ENCODE peak calls at places on chromosomes 6 and 20, in five cellular contexts. J, N, M, V and P are unnamed samples.

GRCh38 chr20:59472059-59472458 is 132.3 kb upstream of the PHACTR3 start:
- DNase-seq in J (no peak), V (no peak), N (no peak), M (no peak), P (no peak)

GRCh38 chr6:43627008-43627825 is 1.8 kb downstream of the GTPBP2 start:
- DNase-seq in J (no peak), N (peak; percentile 85), V (no peak), M (peak; percentile 85), P (no peak)

GRCh38 chr6:8859501-8859900 is 424.2 kb upstream of the SLC35B3 start:
- DNase-seq in J (no peak), M (no peak), V (no peak), N (no peak), P (no peak)

GRCh38 chr6:22601941-22602340 is 32.6 kb downstream of the HDGFL1 start:
- DNase-seq in N (no peak), M (no peak), V (no peak), J (no peak), P (no peak)

GRCh38 chr6:18280084-18280483 is 15.8 kb upstream of the DEK start:
- DNase-seq in M (no peak), J (no peak), N (peak; percentile 54), V (no peak), P (no peak)

GRCh38 chr6:118080547-118080946 is 173.5 kb downstream of the SLC35F1 start:
- DNase-seq in J (no peak), N (no peak), M (no peak), V (peak; percentile 4), P (no peak)

GRCh38 chr20:53208110-53208908 is 236.2 kb downstream of the TSHZ2 start:
- DNase-seq in J (no peak), V (no peak), M (no peak), N (no peak), P (no peak)

GRCh38 chr6:108132863-108133262 is 33.0 kb upstream of the NR2E1 start:
- DNase-seq in M (no peak), V (no peak), N (no peak), J (no peak), P (no peak)

GRCh38 chr6:105884426-105884825 is 201.7 kb upstream of the PRDM1 start:
- DNase-seq in V (no peak), M (no peak), J (no peak), N (no peak), P (no peak)

GRCh38 chr20:52410746-52411317 is 219.3 kb upstream of the ZFP64 start:
- DNase-seq in M (no peak), J (no peak), V (no peak), N (no peak), P (no peak)

GRCh38 chr6:155274106-155274505 is 10.3 kb downstream of the CLDN20 start:
- DNase-seq in M (no peak), N (no peak), V (no peak), J (no peak), P (no peak)

GRCh38 chr20:62365814-62366369 is 1.2 kb downstream of the LAMA5 start:
- DNase-seq in V (no peak), J (no peak), N (peak; percentile 97), M (peak; percentile 51), P (no peak)

GRCh38 chr6:37667050-37667814 is 30.5 kb downstream of the MDGA1 start:
- DNase-seq in N (no peak), M (no peak), V (peak; percentile 44), J (no peak), P (no peak)

GRCh38 chr6:36519352-36519751 is 27.9 kb downstream of the STK38 start:
- DNase-seq in N (no peak), J (no peak), M (no peak), V (no peak), P (no peak)

GRCh38 chr6:13334953-13335352 is 6.6 kb upstream of the TBC1D7 start:
- DNase-seq in J (no peak), N (no peak), V (no peak), M (no peak), P (no peak)